ENCODE peak calls at places on chromosomes 12 and 14, in six cellular contexts. One of them, this sample, is unnamed.

GRCh38 chr12:79023784-79024183 is 159.2 kb downstream of the SYT1 start:
- DNase-seq in endothelial cell: no peak
- DNase-seq in tibial nerve: no peak
- DNase-seq in astrocyte: peak; percentile 4
- DNase-seq in osteocyte: no peak
- DNase-seq in A549: no peak
- DNase-seq in this sample: no peak

GRCh38 chr14:94056579-94057308 is 24.3 kb downstream of the DDX24 start:
- DNase-seq in endothelial cell: no peak
- DNase-seq in tibial nerve: no peak
- DNase-seq in astrocyte: no peak
- DNase-seq in osteocyte: peak; percentile 44
- DNase-seq in A549: no peak
- DNase-seq in this sample: no peak

GRCh38 chr12:132998742-132999141 is 12.6 kb downstream of the ZNF26 start:
- DNase-seq in endothelial cell: no peak
- DNase-seq in tibial nerve: no peak
- DNase-seq in astrocyte: no peak
- DNase-seq in osteocyte: no peak
- DNase-seq in A549: no peak
- DNase-seq in this sample: no peak

GRCh38 chr14:97930191-97930590 is 1133.0 kb downstream of the VRK1 start:
- DNase-seq in endothelial cell: no peak
- DNase-seq in tibial nerve: no peak
- DNase-seq in astrocyte: no peak
- DNase-seq in osteocyte: no peak
- DNase-seq in A549: no peak
- DNase-seq in this sample: peak; percentile 89

GRCh38 chr14:64954491-64955240 is 12.1 kb upstream of the GPX2 start:
- DNase-seq in endothelial cell: no peak
- DNase-seq in tibial nerve: no peak
- DNase-seq in astrocyte: no peak
- DNase-seq in osteocyte: no peak
- DNase-seq in A549: no peak
- DNase-seq in this sample: no peak

GRCh38 chr14:98909251-98909944 is 362.6 kb downstream of the BCL11B start:
- DNase-seq in endothelial cell: no peak
- DNase-seq in tibial nerve: no peak
- DNase-seq in astrocyte: peak; percentile 72
- DNase-seq in osteocyte: no peak
- DNase-seq in A549: peak; percentile 72
- DNase-seq in this sample: peak; percentile 31

GRCh38 chr12:83224012-83224411 is 537.3 kb downstream of the TMTC2 start:
- DNase-seq in endothelial cell: no peak
- DNase-seq in tibial nerve: no peak
- DNase-seq in astrocyte: no peak
- DNase-seq in osteocyte: no peak
- DNase-seq in A549: no peak
- DNase-seq in this sample: no peak

GRCh38 chr12:54744590-54744989 is 96.4 kb upstream of the DCD start:
- DNase-seq in endothelial cell: no peak
- DNase-seq in tibial nerve: no peak
- DNase-seq in astrocyte: no peak
- DNase-seq in osteocyte: no peak
- DNase-seq in A549: no peak
- DNase-seq in this sample: no peak

GRCh38 chr12:4134833-4135597 is 138.5 kb upstream of the CCND2 start:
- DNase-seq in endothelial cell: peak; percentile 52
- DNase-seq in tibial nerve: no peak
- DNase-seq in astrocyte: no peak
- DNase-seq in osteocyte: peak; percentile 49
- DNase-seq in A549: no peak
- DNase-seq in this sample: no peak

GRCh38 chr12:54725233-54725843 is 77.2 kb upstream of the DCD start:
- DNase-seq in endothelial cell: peak; percentile 46
- DNase-seq in tibial nerve: no peak
- DNase-seq in astrocyte: no peak
- DNase-seq in osteocyte: no peak
- DNase-seq in A549: peak; percentile 38
- DNase-seq in this sample: no peak

GRCh38 chr12:47863985-47864384 is 40.8 kb downstream of the VDR start:
- DNase-seq in endothelial cell: no peak
- DNase-seq in tibial nerve: no peak
- DNase-seq in astrocyte: no peak
- DNase-seq in osteocyte: no peak
- DNase-seq in A549: no peak
- DNase-seq in this sample: no peak

GRCh38 chr12:69419701-69420100 is 50.5 kb upstream of the FRS2 start:
- DNase-seq in endothelial cell: no peak
- DNase-seq in tibial nerve: no peak
- DNase-seq in astrocyte: no peak
- DNase-seq in osteocyte: no peak
- DNase-seq in A549: no peak
- DNase-seq in this sample: no peak

GRCh38 chr12:114668905-114669304 is 15.1 kb downstream of the TBX3 start:
- DNase-seq in endothelial cell: no peak
- DNase-seq in tibial nerve: no peak
- DNase-seq in astrocyte: no peak
- DNase-seq in osteocyte: no peak
- DNase-seq in A549: no peak
- DNase-seq in this sample: no peak

GRCh38 chr12:55965941-55966407 is at the start of gene PMEL:
- DNase-seq in endothelial cell: peak; percentile 19
- DNase-seq in tibial nerve: no peak
- DNase-seq in astrocyte: no peak
- DNase-seq in osteocyte: no peak
- DNase-seq in A549: no peak
- DNase-seq in this sample: no peak

GRCh38 chr12:100661300-100661951 is 87.9 kb downstream of the GAS2L3 start:
- DNase-seq in endothelial cell: no peak
- DNase-seq in tibial nerve: no peak
- DNase-seq in astrocyte: peak; percentile 51
- DNase-seq in osteocyte: no peak
- DNase-seq in A549: no peak
- DNase-seq in this sample: no peak

GRCh38 chr12:9001233-9001632 is 11.9 kb downstream of the KLRG1 start:
- DNase-seq in endothelial cell: no peak
- DNase-seq in tibial nerve: no peak
- DNase-seq in astrocyte: no peak
- DNase-seq in osteocyte: no peak
- DNase-seq in A549: no peak
- DNase-seq in this sample: no peak

GRCh38 chr12:53791735-53792326 is 40.1 kb upstream of the CISTR start:
- DNase-seq in endothelial cell: peak; percentile 28
- DNase-seq in tibial nerve: no peak
- DNase-seq in astrocyte: no peak
- DNase-seq in osteocyte: no peak
- DNase-seq in A549: no peak
- DNase-seq in this sample: no peak

DNA sequence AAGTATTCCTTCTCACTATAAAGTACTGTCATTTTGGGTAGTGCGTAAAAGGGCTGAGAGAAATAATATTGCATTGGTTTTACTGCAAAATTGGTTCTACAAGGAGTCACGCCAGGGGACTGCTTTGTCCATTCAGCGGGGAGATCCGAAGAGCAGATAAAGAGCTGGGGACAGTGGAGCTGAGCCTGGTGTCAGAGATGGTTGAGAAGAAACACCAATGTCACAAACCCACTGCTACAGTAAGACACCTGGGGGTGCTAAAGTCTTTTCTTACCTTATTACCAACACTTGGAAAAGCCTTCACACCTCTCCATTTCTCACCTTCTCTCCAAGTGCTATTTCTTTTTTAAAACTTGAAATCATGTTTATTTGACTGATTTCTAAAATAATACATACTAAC is 14.1 kb downstream of the IL31 start:
- DNase-seq in endothelial cell: no peak
- DNase-seq in tibial nerve: no peak
- DNase-seq in astrocyte: no peak
- DNase-seq in osteocyte: no peak
- DNase-seq in A549: no peak
- DNase-seq in this sample: no peak
- TF ChIP-seq CTCF in endothelial cell: no peak
- TF ChIP-seq CTCF in tibial nerve: no peak
- TF ChIP-seq CTCF in astrocyte: no peak
- TF ChIP-seq CTCF in osteocyte: no peak
- TF ChIP-seq CTCF in A549: no peak
- TF ChIP-seq CTCF in this sample: no peak

GRCh38 chr12:85603556-85603955 is 232.7 kb downstream of the RASSF9 start:
- DNase-seq in endothelial cell: no peak
- DNase-seq in tibial nerve: no peak
- DNase-seq in astrocyte: no peak
- DNase-seq in osteocyte: no peak
- DNase-seq in A549: no peak
- DNase-seq in this sample: no peak

DNA sequence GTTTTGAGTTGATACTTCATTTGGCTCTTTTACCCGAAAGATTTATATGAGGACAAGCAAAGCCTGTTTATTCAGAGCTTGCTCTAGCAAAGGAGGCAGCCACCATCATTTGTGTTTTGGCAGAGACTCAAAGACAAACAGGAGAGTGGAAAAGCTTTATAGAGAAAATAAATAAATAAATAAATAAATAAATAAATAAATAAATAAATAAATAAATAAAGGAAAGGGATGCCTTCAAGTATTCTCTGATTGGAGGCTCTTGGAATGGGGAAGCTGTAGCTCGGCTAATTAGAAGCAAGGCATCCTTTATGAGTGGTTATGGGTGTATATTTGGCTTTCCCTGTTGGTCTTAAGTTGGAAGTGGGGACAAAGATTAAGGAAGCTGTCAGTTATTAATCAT is 229.8 kb downstream of the RASSF9 start:
- DNase-seq in endothelial cell: no peak
- DNase-seq in tibial nerve: no peak
- DNase-seq in astrocyte: no peak
- DNase-seq in osteocyte: no peak
- DNase-seq in A549: no peak
- DNase-seq in this sample: no peak
- TF ChIP-seq CTCF in endothelial cell: no peak
- TF ChIP-seq CTCF in tibial nerve: no peak
- TF ChIP-seq CTCF in astrocyte: no peak
- TF ChIP-seq CTCF in osteocyte: no peak
- TF ChIP-seq CTCF in A549: no peak
- TF ChIP-seq CTCF in this sample: no peak

DNA sequence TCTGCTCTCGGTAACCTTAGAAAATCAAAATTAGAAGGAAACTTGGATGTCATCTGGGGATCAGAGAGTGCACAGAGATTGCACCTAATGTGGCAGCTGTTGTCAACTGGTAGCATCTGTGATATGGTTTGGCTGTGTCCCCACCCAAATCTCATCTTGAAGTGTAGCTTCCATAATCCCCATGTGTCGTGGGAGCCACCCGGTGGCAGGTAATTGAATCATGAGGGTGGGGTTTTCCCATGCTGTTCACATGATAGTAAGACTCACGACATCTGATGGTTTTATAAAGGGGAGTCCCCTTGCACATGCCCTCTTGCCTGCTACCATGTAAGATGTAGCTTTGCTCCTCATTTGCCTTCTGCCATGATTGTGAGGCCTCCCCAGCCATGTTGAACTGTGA is 127.7 kb upstream of the SRRM4 start:
- DNase-seq in endothelial cell: peak; percentile 6
- DNase-seq in tibial nerve: no peak
- DNase-seq in astrocyte: no peak
- DNase-seq in osteocyte: no peak
- DNase-seq in A549: no peak
- DNase-seq in this sample: no peak
- TF ChIP-seq CTCF in endothelial cell: no peak
- TF ChIP-seq CTCF in tibial nerve: no peak
- TF ChIP-seq CTCF in astrocyte: no peak
- TF ChIP-seq CTCF in osteocyte: no peak
- TF ChIP-seq CTCF in A549: no peak
- TF ChIP-seq CTCF in this sample: no peak

GRCh38 chr12:30598889-30599288 is 96.8 kb downstream of the IPO8 start:
- DNase-seq in endothelial cell: no peak
- DNase-seq in tibial nerve: no peak
- DNase-seq in astrocyte: peak; percentile 7
- DNase-seq in osteocyte: no peak
- DNase-seq in A549: no peak
- DNase-seq in this sample: peak; percentile 65

GRCh38 chr12:30595742-30596141 is 99.9 kb downstream of the IPO8 start:
- DNase-seq in endothelial cell: no peak
- DNase-seq in tibial nerve: no peak
- DNase-seq in astrocyte: no peak
- DNase-seq in osteocyte: no peak
- DNase-seq in A549: no peak
- DNase-seq in this sample: no peak

GRCh38 chr12:30603129-30603528 is 92.5 kb downstream of the IPO8 start:
- DNase-seq in endothelial cell: no peak
- DNase-seq in tibial nerve: no peak
- DNase-seq in astrocyte: no peak
- DNase-seq in osteocyte: no peak
- DNase-seq in A549: no peak
- DNase-seq in this sample: no peak

GRCh38 chr12:30602678-30603077 is 93.0 kb downstream of the IPO8 start:
- DNase-seq in endothelial cell: no peak
- DNase-seq in tibial nerve: no peak
- DNase-seq in astrocyte: no peak
- DNase-seq in osteocyte: no peak
- DNase-seq in A549: no peak
- DNase-seq in this sample: no peak

DNA sequence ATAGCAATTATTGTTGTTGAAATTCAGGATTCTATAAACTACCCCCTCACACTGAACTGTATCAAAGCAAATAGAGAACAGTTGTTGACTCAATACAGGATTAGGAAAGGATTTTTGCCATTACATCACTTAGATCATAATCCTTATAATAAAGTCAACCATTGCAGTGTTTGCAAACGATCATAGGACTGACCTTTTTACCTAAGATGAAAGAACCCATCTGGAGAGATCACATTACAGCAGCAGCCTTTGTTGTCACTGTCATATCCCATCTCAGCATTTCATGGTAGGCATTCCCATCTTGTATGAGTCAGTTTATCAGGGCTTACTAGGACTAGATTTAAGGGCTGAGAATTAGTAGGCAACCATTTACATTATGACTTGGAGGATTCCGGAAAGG is 96.0 kb downstream of the IPO8 start:
- DNase-seq in endothelial cell: no peak
- DNase-seq in tibial nerve: no peak
- DNase-seq in astrocyte: no peak
- DNase-seq in osteocyte: no peak
- DNase-seq in A549: no peak
- DNase-seq in this sample: peak; percentile 85
- TF ChIP-seq CTCF in endothelial cell: no peak
- TF ChIP-seq CTCF in tibial nerve: no peak
- TF ChIP-seq CTCF in astrocyte: no peak
- TF ChIP-seq CTCF in osteocyte: no peak
- TF ChIP-seq CTCF in A549: no peak
- TF ChIP-seq CTCF in this sample: no peak